ENCODE peak calls at places on chromosomes 7 and 10, in six cellular contexts. One of them, this sample, is unnamed.

GRCh38 chr10:103448751-103449150 is 3.4 kb downstream of the CALHM2 start:
- DNase-seq in activated CD8-positive, alpha-beta memory T cell treated with anti-CD3 and anti-CD28 coated beads for 4 hours: no peak
- DNase-seq in endothelial cell: no peak
- DNase-seq in fibroblast of pulmonary artery: peak; percentile 80
- DNase-seq in ovary: no peak
- DNase-seq in breast epithelium: no peak
- DNase-seq in this sample: peak; percentile 73

GRCh38 chr10:48659790-48660189 is 24.9 kb upstream of the WDFY4 start:
- DNase-seq in activated CD8-positive, alpha-beta memory T cell treated with anti-CD3 and anti-CD28 coated beads for 4 hours: no peak
- DNase-seq in endothelial cell: no peak
- DNase-seq in fibroblast of pulmonary artery: peak; percentile 21
- DNase-seq in ovary: no peak
- DNase-seq in breast epithelium: no peak
- DNase-seq in this sample: no peak

GRCh38 chr7:132557489-132558044 is 18.7 kb downstream of the PLXNA4 start:
- DNase-seq in activated CD8-positive, alpha-beta memory T cell treated with anti-CD3 and anti-CD28 coated beads for 4 hours: no peak
- DNase-seq in endothelial cell: no peak
- DNase-seq in fibroblast of pulmonary artery: peak; percentile 44
- DNase-seq in ovary: no peak
- DNase-seq in breast epithelium: no peak
- DNase-seq in this sample: no peak

GRCh38 chr7:3042861-3043489 is 692 bp downstream of the CARD11 start:
- DNase-seq in activated CD8-positive, alpha-beta memory T cell treated with anti-CD3 and anti-CD28 coated beads for 4 hours: peak; percentile 53
- DNase-seq in endothelial cell: no peak
- DNase-seq in fibroblast of pulmonary artery: no peak
- DNase-seq in ovary: no peak
- DNase-seq in breast epithelium: peak; percentile 45
- DNase-seq in this sample: peak; percentile 36

GRCh38 chr7:128947854-128948253 is 10.1 kb downstream of the IRF5 start:
- DNase-seq in activated CD8-positive, alpha-beta memory T cell treated with anti-CD3 and anti-CD28 coated beads for 4 hours: no peak
- DNase-seq in endothelial cell: no peak
- DNase-seq in fibroblast of pulmonary artery: no peak
- DNase-seq in ovary: no peak
- DNase-seq in breast epithelium: no peak
- DNase-seq in this sample: no peak

GRCh38 chr7:81691199-81691821 is 78.5 kb downstream of the HGF start:
- DNase-seq in activated CD8-positive, alpha-beta memory T cell treated with anti-CD3 and anti-CD28 coated beads for 4 hours: no peak
- DNase-seq in endothelial cell: no peak
- DNase-seq in fibroblast of pulmonary artery: peak; percentile 20
- DNase-seq in ovary: no peak
- DNase-seq in breast epithelium: no peak
- DNase-seq in this sample: peak; percentile 30

GRCh38 chr10:51857326-51857725 is 157.9 kb upstream of the CSTF2T start:
- DNase-seq in activated CD8-positive, alpha-beta memory T cell treated with anti-CD3 and anti-CD28 coated beads for 4 hours: no peak
- DNase-seq in endothelial cell: no peak
- DNase-seq in fibroblast of pulmonary artery: no peak
- DNase-seq in ovary: no peak
- DNase-seq in breast epithelium: no peak
- DNase-seq in this sample: no peak

GRCh38 chr10:50231515-50232260 is 19.6 kb downstream of the ASAH2 start:
- DNase-seq in activated CD8-positive, alpha-beta memory T cell treated with anti-CD3 and anti-CD28 coated beads for 4 hours: no peak
- DNase-seq in endothelial cell: no peak
- DNase-seq in fibroblast of pulmonary artery: no peak
- DNase-seq in ovary: no peak
- DNase-seq in breast epithelium: no peak
- DNase-seq in this sample: no peak

GRCh38 chr7:153103219-153103618 is 343.7 kb downstream of the ACTR3B start:
- DNase-seq in activated CD8-positive, alpha-beta memory T cell treated with anti-CD3 and anti-CD28 coated beads for 4 hours: no peak
- DNase-seq in endothelial cell: no peak
- DNase-seq in fibroblast of pulmonary artery: no peak
- DNase-seq in ovary: no peak
- DNase-seq in breast epithelium: no peak
- DNase-seq in this sample: no peak

GRCh38 chr7:76310102-76310957 is 7.9 kb downstream of the HSPB1 start:
- DNase-seq in activated CD8-positive, alpha-beta memory T cell treated with anti-CD3 and anti-CD28 coated beads for 4 hours: no peak
- DNase-seq in endothelial cell: no peak
- DNase-seq in fibroblast of pulmonary artery: no peak
- DNase-seq in ovary: no peak
- DNase-seq in breast epithelium: peak; percentile 95
- DNase-seq in this sample: no peak

GRCh38 chr7:110317699-110318265 is 773.1 kb upstream of the LRRN3 start:
- DNase-seq in activated CD8-positive, alpha-beta memory T cell treated with anti-CD3 and anti-CD28 coated beads for 4 hours: no peak
- DNase-seq in endothelial cell: no peak
- DNase-seq in fibroblast of pulmonary artery: peak; percentile 42
- DNase-seq in ovary: no peak
- DNase-seq in breast epithelium: no peak
- DNase-seq in this sample: peak; percentile 48

GRCh38 chr10:126538439-126539140 is 131.9 kb downstream of the C10orf90 start:
- DNase-seq in activated CD8-positive, alpha-beta memory T cell treated with anti-CD3 and anti-CD28 coated beads for 4 hours: no peak
- DNase-seq in endothelial cell: no peak
- DNase-seq in fibroblast of pulmonary artery: no peak
- DNase-seq in ovary: no peak
- DNase-seq in breast epithelium: no peak
- DNase-seq in this sample: peak; percentile 10

GRCh38 chr7:33880787-33881186 is 24.6 kb upstream of the BMPER start:
- DNase-seq in activated CD8-positive, alpha-beta memory T cell treated with anti-CD3 and anti-CD28 coated beads for 4 hours: no peak
- DNase-seq in endothelial cell: no peak
- DNase-seq in fibroblast of pulmonary artery: peak; percentile 42
- DNase-seq in ovary: no peak
- DNase-seq in breast epithelium: no peak
- DNase-seq in this sample: peak; percentile 73

GRCh38 chr7:54932818-54933543 is 85.8 kb upstream of the EGFR start:
- DNase-seq in activated CD8-positive, alpha-beta memory T cell treated with anti-CD3 and anti-CD28 coated beads for 4 hours: no peak
- DNase-seq in endothelial cell: peak; percentile 63
- DNase-seq in fibroblast of pulmonary artery: peak; percentile 65
- DNase-seq in ovary: peak; percentile 79
- DNase-seq in breast epithelium: peak; percentile 60
- DNase-seq in this sample: peak; percentile 53

GRCh38 chr7:6306471-6306870 is 34.0 kb upstream of the CYTH3 start:
- DNase-seq in activated CD8-positive, alpha-beta memory T cell treated with anti-CD3 and anti-CD28 coated beads for 4 hours: no peak
- DNase-seq in endothelial cell: no peak
- DNase-seq in fibroblast of pulmonary artery: peak; percentile 55
- DNase-seq in ovary: no peak
- DNase-seq in breast epithelium: no peak
- DNase-seq in this sample: peak; percentile 88

GRCh38 chr7:113285411-113285810 is 167.1 kb upstream of the SMIM30 start:
- DNase-seq in activated CD8-positive, alpha-beta memory T cell treated with anti-CD3 and anti-CD28 coated beads for 4 hours: no peak
- DNase-seq in endothelial cell: no peak
- DNase-seq in fibroblast of pulmonary artery: no peak
- DNase-seq in ovary: no peak
- DNase-seq in breast epithelium: no peak
- DNase-seq in this sample: peak; percentile 6

GRCh38 chr10:117165557-117166419 is 27.7 kb upstream of the VAX1 start:
- DNase-seq in activated CD8-positive, alpha-beta memory T cell treated with anti-CD3 and anti-CD28 coated beads for 4 hours: no peak
- DNase-seq in endothelial cell: peak; percentile 93
- DNase-seq in fibroblast of pulmonary artery: peak; percentile 57
- DNase-seq in ovary: no peak
- DNase-seq in breast epithelium: no peak
- DNase-seq in this sample: no peak

GRCh38 chr10:3239920-3240909 is 67.6 kb upstream of the PITRM1 start:
- DNase-seq in activated CD8-positive, alpha-beta memory T cell treated with anti-CD3 and anti-CD28 coated beads for 4 hours: no peak
- DNase-seq in endothelial cell: peak; percentile 47
- DNase-seq in fibroblast of pulmonary artery: no peak
- DNase-seq in ovary: no peak
- DNase-seq in breast epithelium: no peak
- DNase-seq in this sample: no peak

GRCh38 chr10:43939389-43939938 is 290.8 kb upstream of the ZNF32 start:
- DNase-seq in activated CD8-positive, alpha-beta memory T cell treated with anti-CD3 and anti-CD28 coated beads for 4 hours: no peak
- DNase-seq in endothelial cell: no peak
- DNase-seq in fibroblast of pulmonary artery: no peak
- DNase-seq in ovary: no peak
- DNase-seq in breast epithelium: no peak
- DNase-seq in this sample: no peak

GRCh38 chr7:12943781-12944180 is 256.3 kb downstream of the ARL4A start:
- DNase-seq in activated CD8-positive, alpha-beta memory T cell treated with anti-CD3 and anti-CD28 coated beads for 4 hours: no peak
- DNase-seq in endothelial cell: no peak
- DNase-seq in fibroblast of pulmonary artery: no peak
- DNase-seq in ovary: no peak
- DNase-seq in breast epithelium: no peak
- DNase-seq in this sample: peak; percentile 80

GRCh38 chr10:117092386-117092785 is 45.7 kb downstream of the VAX1 start:
- DNase-seq in activated CD8-positive, alpha-beta memory T cell treated with anti-CD3 and anti-CD28 coated beads for 4 hours: no peak
- DNase-seq in endothelial cell: no peak
- DNase-seq in fibroblast of pulmonary artery: no peak
- DNase-seq in ovary: no peak
- DNase-seq in breast epithelium: no peak
- DNase-seq in this sample: no peak

GRCh38 chr7:132226046-132226590 is 350.2 kb downstream of the PLXNA4 start:
- DNase-seq in activated CD8-positive, alpha-beta memory T cell treated with anti-CD3 and anti-CD28 coated beads for 4 hours: no peak
- DNase-seq in endothelial cell: no peak
- DNase-seq in fibroblast of pulmonary artery: no peak
- DNase-seq in ovary: no peak
- DNase-seq in breast epithelium: no peak
- DNase-seq in this sample: no peak

GRCh38 chr10:124696446-124697392 is 47.5 kb downstream of the FAM53B start:
- DNase-seq in activated CD8-positive, alpha-beta memory T cell treated with anti-CD3 and anti-CD28 coated beads for 4 hours: no peak
- DNase-seq in endothelial cell: no peak
- DNase-seq in fibroblast of pulmonary artery: no peak
- DNase-seq in ovary: no peak
- DNase-seq in breast epithelium: no peak
- DNase-seq in this sample: no peak

GRCh38 chr10:11162828-11163599 is 145.3 kb downstream of the CELF2 start:
- DNase-seq in activated CD8-positive, alpha-beta memory T cell treated with anti-CD3 and anti-CD28 coated beads for 4 hours: peak; percentile 64
- DNase-seq in endothelial cell: no peak
- DNase-seq in fibroblast of pulmonary artery: no peak
- DNase-seq in ovary: no peak
- DNase-seq in breast epithelium: no peak
- DNase-seq in this sample: no peak

GRCh38 chr10:22341190-22341935 is 3.9 kb upstream of the SPAG6 start:
- DNase-seq in activated CD8-positive, alpha-beta memory T cell treated with anti-CD3 and anti-CD28 coated beads for 4 hours: no peak
- DNase-seq in endothelial cell: no peak
- DNase-seq in fibroblast of pulmonary artery: peak; percentile 34
- DNase-seq in ovary: peak; percentile 73
- DNase-seq in breast epithelium: no peak
- DNase-seq in this sample: no peak

GRCh38 chr7:98206451-98207330 is 4.5 kb upstream of the BHLHA15 start:
- DNase-seq in activated CD8-positive, alpha-beta memory T cell treated with anti-CD3 and anti-CD28 coated beads for 4 hours: no peak
- DNase-seq in endothelial cell: no peak
- DNase-seq in fibroblast of pulmonary artery: no peak
- DNase-seq in ovary: no peak
- DNase-seq in breast epithelium: no peak
- DNase-seq in this sample: no peak

GRCh38 chr7:112546723-112547513 is 66.1 kb downstream of the LSMEM1 start:
- DNase-seq in activated CD8-positive, alpha-beta memory T cell treated with anti-CD3 and anti-CD28 coated beads for 4 hours: no peak
- DNase-seq in endothelial cell: peak; percentile 51
- DNase-seq in fibroblast of pulmonary artery: peak; percentile 10
- DNase-seq in ovary: no peak
- DNase-seq in breast epithelium: no peak
- DNase-seq in this sample: no peak

GRCh38 chr7:114007391-114007790 is 88.6 kb upstream of the PPP1R3A start:
- DNase-seq in activated CD8-positive, alpha-beta memory T cell treated with anti-CD3 and anti-CD28 coated beads for 4 hours: no peak
- DNase-seq in endothelial cell: no peak
- DNase-seq in fibroblast of pulmonary artery: peak; percentile 7
- DNase-seq in ovary: no peak
- DNase-seq in breast epithelium: no peak
- DNase-seq in this sample: no peak

GRCh38 chr10:131931981-131932380 is 31.2 kb downstream of the PPP2R2D start:
- DNase-seq in activated CD8-positive, alpha-beta memory T cell treated with anti-CD3 and anti-CD28 coated beads for 4 hours: no peak
- DNase-seq in endothelial cell: no peak
- DNase-seq in fibroblast of pulmonary artery: no peak
- DNase-seq in ovary: no peak
- DNase-seq in breast epithelium: no peak
- DNase-seq in this sample: no peak

GRCh38 chr7:70512144-70512543 is 619.8 kb upstream of the GALNT17 start:
- DNase-seq in activated CD8-positive, alpha-beta memory T cell treated with anti-CD3 and anti-CD28 coated beads for 4 hours: no peak
- DNase-seq in endothelial cell: no peak
- DNase-seq in fibroblast of pulmonary artery: no peak
- DNase-seq in ovary: no peak
- DNase-seq in breast epithelium: no peak
- DNase-seq in this sample: no peak

GRCh38 chr7:112059675-112060074 is 146.5 kb downstream of the DOCK4 start:
- DNase-seq in activated CD8-positive, alpha-beta memory T cell treated with anti-CD3 and anti-CD28 coated beads for 4 hours: no peak
- DNase-seq in endothelial cell: no peak
- DNase-seq in fibroblast of pulmonary artery: no peak
- DNase-seq in ovary: no peak
- DNase-seq in breast epithelium: no peak
- DNase-seq in this sample: no peak

GRCh38 chr7:81277691-81278090 is 358.8 kb upstream of the SEMA3C start:
- DNase-seq in activated CD8-positive, alpha-beta memory T cell treated with anti-CD3 and anti-CD28 coated beads for 4 hours: no peak
- DNase-seq in endothelial cell: no peak
- DNase-seq in fibroblast of pulmonary artery: no peak
- DNase-seq in ovary: no peak
- DNase-seq in breast epithelium: no peak
- DNase-seq in this sample: no peak

GRCh38 chr7:131188367-131189339 is 139.0 kb upstream of the MKLN1 start:
- DNase-seq in activated CD8-positive, alpha-beta memory T cell treated with anti-CD3 and anti-CD28 coated beads for 4 hours: peak; percentile 30
- DNase-seq in endothelial cell: no peak
- DNase-seq in fibroblast of pulmonary artery: peak; percentile 91
- DNase-seq in ovary: no peak
- DNase-seq in breast epithelium: no peak
- DNase-seq in this sample: peak; percentile 99

GRCh38 chr7:41977165-41977651 is 259.8 kb downstream of the GLI3 start:
- DNase-seq in activated CD8-positive, alpha-beta memory T cell treated with anti-CD3 and anti-CD28 coated beads for 4 hours: no peak
- DNase-seq in endothelial cell: peak; percentile 30
- DNase-seq in fibroblast of pulmonary artery: peak; percentile 81
- DNase-seq in ovary: no peak
- DNase-seq in breast epithelium: no peak
- DNase-seq in this sample: peak; percentile 67

GRCh38 chr7:44309271-44310091 is 15.9 kb downstream of the CAMK2B start:
- DNase-seq in activated CD8-positive, alpha-beta memory T cell treated with anti-CD3 and anti-CD28 coated beads for 4 hours: no peak
- DNase-seq in endothelial cell: peak; percentile 64
- DNase-seq in fibroblast of pulmonary artery: peak; percentile 61
- DNase-seq in ovary: peak; percentile 74
- DNase-seq in breast epithelium: peak; percentile 60
- DNase-seq in this sample: peak; percentile 20

GRCh38 chr7:12130664-12131063 is 80.4 kb upstream of the TMEM106B start:
- DNase-seq in activated CD8-positive, alpha-beta memory T cell treated with anti-CD3 and anti-CD28 coated beads for 4 hours: no peak
- DNase-seq in endothelial cell: no peak
- DNase-seq in fibroblast of pulmonary artery: no peak
- DNase-seq in ovary: no peak
- DNase-seq in breast epithelium: no peak
- DNase-seq in this sample: peak; percentile 18

This sample was measured in bronchial epithelial cell.